ENCODE peak calls at places on chromosome 5, in eight cellular contexts. H is ELR, E is mesendoderm, K is fibroblast of mammary gland, F is IMR-90, V is NCI-H82, U is AG20443, C is AG08395. M is an unnamed sample.

GRCh38 chr5:135223891-135224625 is 175.0 kb downstream of the MACROH2A1 start:
- DNase-seq in U (no peak), V (no peak), K (no peak), F (no peak), E (no peak), H (no peak), C (no peak), M (no peak)

GRCh38 chr5:139848508-139849100 is 53.0 kb downstream of the PSD2 start:
- DNase-seq in C (no peak), H (no peak), F (no peak), V (no peak), E (peak), K (no peak), U (no peak), M (no peak)

GRCh38 chr5:11477786-11478185 is 426.5 kb downstream of the CTNND2 start:
- DNase-seq in K (peak), F (no peak), V (no peak), C (no peak), E (no peak), H (no peak), U (no peak), M (no peak)

GRCh38 chr5:29122306-29122705 is 2071.2 kb upstream of the CDH6 start:
- DNase-seq in H (no peak), V (peak), U (no peak), E (no peak), F (no peak), C (no peak), K (no peak), M (no peak)

GRCh38 chr5:82174128-82174918 is 103.8 kb downstream of the RPS23 start:
- DNase-seq in F (peak), V (peak), H (peak), K (peak), U (peak), E (peak), C (peak), M (peak)

GRCh38 chr5:115494570-115495289 is 49.8 kb downstream of the FEM1C start:
- DNase-seq in H (no peak), K (peak), F (no peak), U (peak), C (peak), E (no peak), V (no peak), M (no peak)

GRCh38 chr5:37791321-37791720 is 48.5 kb downstream of the GDNF start:
- DNase-seq in H (no peak), C (no peak), E (no peak), U (no peak), V (no peak), F (no peak), K (no peak), M (no peak)

GRCh38 chr5:73960023-73960422 is 334.0 kb downstream of the ARHGEF28 start:
- DNase-seq in V (no peak), K (no peak), F (no peak), C (no peak), H (no peak), U (no peak), E (no peak), M (no peak)

GRCh38 chr5:24773241-24773640 is 128.5 kb upstream of the CDH10 start:
- DNase-seq in F (no peak), E (peak), U (peak), K (no peak), V (no peak), H (peak), C (peak), M (peak)

GRCh38 chr5:55187370-55187769 is 14.4 kb upstream of the CDC20B start:
- DNase-seq in C (no peak), V (peak), H (peak), U (no peak), K (no peak), F (no peak), E (peak), M (no peak)

GRCh38 chr5:42614509-42614908 is 142.1 kb upstream of the CCDC152 start:
- DNase-seq in U (no peak), H (no peak), K (peak), F (peak), V (no peak), E (no peak), C (peak), M (no peak)

GRCh38 chr5:72599519-72600400 is 92.5 kb upstream of the ZNF366 start:
- DNase-seq in V (no peak), E (no peak), F (peak), H (peak), U (peak), C (peak), K (peak), M (peak)

GRCh38 chr5:159409801-159410200 is 79.5 kb upstream of the IL12B start:
- DNase-seq in K (no peak), V (no peak), C (no peak), F (no peak), U (no peak), H (no peak), E (no peak), M (no peak)